ENCODE peak calls at places on chromosomes 7 and 10, in six cellular contexts. O is endothelial cell, K is naive B cell, E is GM23338, F is mesendoderm, Z is nucleus accumbens. R is an unnamed sample.

GRCh38 chr7:104625956-104626355 is 297.6 kb downstream of the LHFPL3 start:
- DNase-seq in Z (no peak), K (no peak), E (no peak), O (no peak), F (no peak), R (no peak)

GRCh38 chr7:127391591-127392181 is 822 bp downstream of the ZNF800 start:
- DNase-seq in O (peak), Z (no peak), K (peak), E (peak), F (peak), R (peak)

GRCh38 chr7:56105508-56105907 is 768 bp downstream of the CHCHD2 start:
- DNase-seq in O (no peak), Z (no peak), F (peak), K (no peak), E (no peak), R (no peak)

GRCh38 chr7:92727755-92728154 is 108.6 kb downstream of the CDK6 start:
- DNase-seq in E (no peak), O (no peak), K (no peak), Z (no peak), F (no peak), R (no peak)

GRCh38 chr10:83023647-83024046 is 1115.7 kb upstream of the GHITM start:
- DNase-seq in O (no peak), Z (no peak), F (no peak), E (no peak), K (no peak), R (no peak)

GRCh38 chr10:78520737-78521430 is 487.2 kb downstream of the RPS24 start:
- DNase-seq in K (no peak), F (peak), O (peak), Z (no peak), E (peak), R (no peak)

GRCh38 chr10:74875966-74876365 is 49.6 kb downstream of the KAT6B start:
- DNase-seq in E (no peak), Z (no peak), K (no peak), F (no peak), O (no peak), R (no peak)

GRCh38 chr7:35374858-35375257 is 121.0 kb upstream of the TBX20 start:
- DNase-seq in K (no peak), Z (no peak), E (no peak), F (peak), O (no peak), R (no peak)

GRCh38 chr10:106655606-106656005 is 508.9 kb downstream of the SORCS1 start:
- DNase-seq in F (no peak), E (no peak), K (no peak), Z (no peak), O (no peak), R (no peak)

GRCh38 chr7:66279912-66280311 is 74.8 kb downstream of the TPST1 start:
- DNase-seq in K (no peak), O (no peak), Z (no peak), E (no peak), F (no peak), R (no peak)

GRCh38 chr7:5284304-5285281 is 1.9 kb downstream of the SLC29A4 start:
- DNase-seq in O (peak), E (peak), F (peak), K (peak), Z (peak), R (no peak)

GRCh38 chr10:129973674-129974059 is 9.6 kb upstream of the EBF3 start:
- DNase-seq in K (no peak), E (no peak), Z (no peak), O (no peak), F (no peak), R (no peak)

GRCh38 chr7:75854233-75854632 is 24.6 kb upstream of the RHBDD2 start:
- DNase-seq in F (no peak), O (no peak), Z (no peak), K (no peak), E (no peak), R (no peak)

GRCh38 chr10:21531164-21531563 is 2.9 kb upstream of the MLLT10 start:
- DNase-seq in E (no peak), O (no peak), Z (no peak), F (no peak), K (no peak), R (no peak)